ENCODE peak calls at places on chromosome 4, in nine cellular contexts. O, J, W, V, Q, F, A, S and K are unnamed samples.

GRCh38 chr4:140260227-140260626 is 106.2 kb upstream of the MAML3 start:
- DNase-seq in S (peak; percentile 67), J (no peak), A (no peak), W (peak; percentile 87), Q (peak; percentile 79), V (no peak), F (no peak), O (no peak), K (no peak)

GRCh38 chr4:154982187-154983047 is 201.3 kb downstream of the RBM46 start:
- DNase-seq in Q (peak; percentile 13), A (no peak), O (peak; percentile 48), J (no peak), W (peak; percentile 44), S (peak; percentile 76), F (peak; percentile 81), V (peak; percentile 35), K (peak; percentile 13)

GRCh38 chr4:73674451-73674919 is 54.2 kb upstream of the RASSF6 start:
- DNase-seq in Q (peak; percentile 50), S (no peak), A (no peak), J (no peak), F (no peak), V (no peak), W (peak; percentile 93), O (no peak), K (no peak)

GRCh38 chr4:133868856-133869255 is 332.7 kb downstream of the PABPC4L start:
- DNase-seq in V (no peak), A (no peak), Q (no peak), F (no peak), J (no peak), O (no peak), W (no peak), S (no peak), K (no peak)

GRCh38 chr4:243407-243806 is 61.9 kb downstream of the ZNF732 start:
- DNase-seq in V (no peak), O (no peak), Q (no peak), J (no peak), F (no peak), A (no peak), W (no peak), S (no peak), K (no peak)

GRCh38 chr4:10353110-10353509 is 104.1 kb downstream of the ZNF518B start:
- DNase-seq in W (no peak), A (no peak), V (no peak), F (no peak), Q (peak; percentile 40), J (no peak), O (no peak), S (no peak), K (no peak)

GRCh38 chr4:168868044-168868855 is 141.8 kb downstream of the CBR4 start:
- DNase-seq in S (peak; percentile 47), W (peak; percentile 88), V (no peak), F (no peak), O (no peak), Q (peak; percentile 83), A (no peak), J (no peak), K (no peak)

GRCh38 chr4:85919488-85919887 is 440.4 kb downstream of the MAPK10 start:
- DNase-seq in Q (no peak), J (no peak), W (no peak), O (no peak), S (no peak), A (no peak), V (no peak), F (no peak), K (no peak)

GRCh38 chr4:138595731-138596465 is 353.7 kb upstream of the SLC7A11 start:
- DNase-seq in S (no peak), F (no peak), A (no peak), Q (peak; percentile 70), V (no peak), O (no peak), W (no peak), J (no peak), K (no peak)

GRCh38 chr4:119037709-119038463 is 97.7 kb upstream of the MYOZ2 start:
- DNase-seq in V (no peak), J (no peak), Q (peak; percentile 83), W (no peak), A (no peak), S (no peak), F (no peak), O (no peak), K (no peak)

GRCh38 chr4:153332936-153333335 is 11.6 kb upstream of the MND1 start:
- DNase-seq in J (no peak), Q (peak; percentile 26), F (no peak), O (no peak), S (no peak), V (no peak), W (no peak), A (no peak), K (no peak)

GRCh38 chr4:153634737-153635353 is 49.2 kb upstream of the TLR2 start:
- DNase-seq in F (peak; percentile 47), A (no peak), S (peak; percentile 45), J (no peak), O (peak; percentile 63), W (no peak), Q (peak; percentile 45), V (no peak), K (peak; percentile 13)

GRCh38 chr4:81003549-81004240 is 26.8 kb upstream of the BMP3 start:
- DNase-seq in A (no peak), S (no peak), W (no peak), Q (no peak), O (no peak), V (no peak), F (no peak), J (no peak), K (no peak)

GRCh38 chr4:61468091-61468720 is 268.1 kb downstream of the ADGRL3 start:
- DNase-seq in V (no peak), F (no peak), A (no peak), Q (no peak), W (peak; percentile 94), O (peak; percentile 52), J (no peak), S (no peak), K (no peak)

GRCh38 chr4:39754309-39754708 is 56.4 kb downstream of the UBE2K start:
- DNase-seq in F (no peak), S (no peak), O (no peak), V (no peak), J (no peak), Q (no peak), W (no peak), A (no peak), K (no peak)

GRCh38 chr4:42501624-42502401 is 104.5 kb downstream of the SHISA3 start:
- DNase-seq in S (no peak), Q (no peak), W (no peak), F (peak; percentile 80), V (no peak), O (no peak), A (no peak), J (no peak), K (no peak)

GRCh38 chr4:114754616-114755015 is 156.0 kb downstream of the UGT8 start:
- DNase-seq in F (no peak), S (no peak), V (no peak), J (no peak), A (no peak), W (no peak), O (no peak), Q (no peak), K (no peak)

GRCh38 chr4:25030283-25031076 is at the start of gene LGI2:
- DNase-seq in O (peak; percentile 30), S (peak; percentile 72), F (peak; percentile 76), W (no peak), V (no peak), Q (peak; percentile 4), J (no peak), A (no peak), K (peak; percentile 81)

GRCh38 chr4:111681270-111681669 is 464.0 kb upstream of the FAM241A start:
- DNase-seq in A (no peak), J (no peak), W (no peak), O (no peak), V (no peak), F (no peak), Q (no peak), S (no peak), K (no peak)

GRCh38 chr4:102809190-102809589 is 18.2 kb downstream of the UBE2D3 start:
- DNase-seq in W (no peak), S (no peak), Q (no peak), V (no peak), O (peak; percentile 36), F (no peak), J (no peak), A (no peak), K (no peak)

GRCh38 chr4:107380190-107380589 is 339.8 kb downstream of the PAPSS1 start:
- DNase-seq in S (peak; percentile 6), O (no peak), A (no peak), J (no peak), V (no peak), Q (peak; percentile 25), F (no peak), W (no peak), K (no peak)

GRCh38 chr4:83231620-83232056 is 53.0 kb downstream of the COQ2 start:
- DNase-seq in S (no peak), Q (peak; percentile 78), V (no peak), W (peak; percentile 82), F (no peak), J (no peak), A (no peak), O (peak; percentile 96), K (no peak)

GRCh38 chr4:41696131-41696530 is 52.4 kb downstream of the PHOX2B start:
- DNase-seq in F (no peak), Q (no peak), S (no peak), J (no peak), V (no peak), A (no peak), W (no peak), O (peak; percentile 87), K (no peak)

GRCh38 chr4:56049428-56050212 is 100.9 kb downstream of the CEP135 start:
- DNase-seq in F (peak; percentile 75), J (peak; percentile 3), Q (peak; percentile 4), O (peak; percentile 48), A (no peak), S (peak; percentile 19), W (peak; percentile 16), V (peak; percentile 19), K (peak; percentile 24)

GRCh38 chr4:117429061-117429460 is 343.7 kb upstream of the TRAM1L1 start:
- DNase-seq in V (no peak), W (no peak), F (peak; percentile 5), A (no peak), Q (no peak), J (no peak), S (no peak), O (peak; percentile 14), K (no peak)

GRCh38 chr4:3257125-3257690 is 8.2 kb downstream of the MSANTD1 start:
- DNase-seq in J (no peak), W (peak; percentile 24), A (peak; percentile 84), O (no peak), Q (no peak), F (no peak), V (no peak), S (no peak), K (no peak)

GRCh38 chr4:131348258-131348657 is 1800.8 kb upstream of the PCDH10 start:
- DNase-seq in A (no peak), V (no peak), J (no peak), W (no peak), S (no peak), Q (no peak), O (no peak), F (no peak), K (no peak)

GRCh38 chr4:46594658-46595057 is 204.7 kb upstream of the GABRA2 start:
- DNase-seq in F (no peak), J (no peak), A (no peak), O (no peak), V (no peak), W (no peak), S (no peak), Q (no peak), K (no peak)

GRCh38 chr4:154329268-154329858 is 162.2 kb downstream of the DCHS2 start:
- DNase-seq in V (no peak), W (peak; percentile 21), J (no peak), F (peak; percentile 40), S (peak; percentile 42), Q (peak; percentile 6), A (no peak), O (peak; percentile 35), K (no peak)

GRCh38 chr4:182212211-182212761 is 30.9 kb upstream of the TENM3 start:
- DNase-seq in O (no peak), V (no peak), A (no peak), J (no peak), F (peak; percentile 69), Q (peak; percentile 67), W (peak; percentile 50), S (peak; percentile 61), K (no peak)

GRCh38 chr4:21209854-21210253 is 509.6 kb downstream of the PACRGL start:
- DNase-seq in W (no peak), V (no peak), Q (no peak), J (no peak), F (no peak), S (no peak), A (no peak), O (no peak), K (no peak)